ENCODE peak calls at places on chromosomes 7 and 10, in four cellular contexts. B is A549, N is K562, A is HepG2. J is an unnamed sample.
A peak's percentile ranks its signal among the peaks of the same experiment; 100 is the strongest.

GRCh38 chr10:43623351-43623750 is 17.1 kb downstream of the ZNF485 start:
- DNase-seq in B (no peak), N (peak; percentile 33), A (no peak), J (no peak)

GRCh38 chr10:74771054-74771453 is 55.3 kb upstream of the KAT6B start:
- DNase-seq in B (no peak), N (peak; percentile 18), A (no peak), J (no peak)

GRCh38 chr10:78750418-78750817 is 318.3 kb upstream of the ZMIZ1 start:
- DNase-seq in B (no peak), N (no peak), A (no peak), J (no peak)

GRCh38 chr10:99233000-99233679 is 2.5 kb downstream of the HPSE2 start:
- DNase-seq in B (no peak), N (no peak), A (no peak), J (no peak)

GRCh38 chr7:151101621-151102396 is 15.5 kb downstream of the AGAP3 start:
- DNase-seq in B (no peak), N (no peak), A (no peak), J (no peak)

GRCh38 chr7:101725911-101726310 is 91.5 kb upstream of the CUX1 start:
- DNase-seq in B (no peak), N (no peak), A (no peak), J (no peak)

GRCh38 chr7:2381881-2382509 is 21.4 kb upstream of the CHST12 start:
- DNase-seq in B (no peak), N (no peak), A (no peak), J (no peak)

GRCh38 chr7:27606270-27607209 is 56.1 kb downstream of the HIBADH start:
- DNase-seq in B (peak; percentile 59), N (no peak), A (peak; percentile 79), J (no peak)

GRCh38 chr10:133242611-133243356 is 5.1 kb downstream of the VENTX start:
- DNase-seq in B (no peak), N (no peak), A (no peak), J (no peak)

GRCh38 chr7:106611911-106612310 is 49.0 kb downstream of the CCDC71L start:
- DNase-seq in B (no peak), N (no peak), A (no peak), J (no peak)

GRCh38 chr10:43273543-43273942 is 6.7 kb upstream of the RASGEF1A start:
- DNase-seq in B (no peak), N (no peak), A (no peak), J (no peak)

GRCh38 chr10:84201244-84201606 is 6.9 kb downstream of the CDHR1 start:
- DNase-seq in B (no peak), N (peak; percentile 39), A (no peak), J (no peak)

GRCh38 chr10:29493697-29494096 is 141.1 kb downstream of the SVIL start:
- DNase-seq in B (no peak), N (no peak), A (no peak), J (no peak)

GRCh38 chr10:29501692-29502091 is 133.1 kb downstream of the SVIL start:
- DNase-seq in B (peak; percentile 78), N (no peak), A (no peak), J (no peak)

GRCh38 chr10:29495366-29495765 is 139.4 kb downstream of the SVIL start:
- DNase-seq in B (no peak), N (no peak), A (no peak), J (no peak)

GRCh38 chr10:29499993-29500537 is 134.7 kb downstream of the SVIL start:
- DNase-seq in B (no peak), N (no peak), A (no peak), J (no peak)

GRCh38 chr10:29496341-29497162 is 138.2 kb downstream of the SVIL start:
- DNase-seq in B (peak; percentile 65), N (peak; percentile 70), A (peak; percentile 49), J (peak; percentile 94)
- TF ChIP-seq HMGXB4 in B (no peak), N (no peak), A (no peak), J (no peak)

GRCh38 chr10:6416892-6417512 is 163.1 kb downstream of the PRKCQ start:
- DNase-seq in B (peak; percentile 75), N (peak; percentile 69), A (peak; percentile 35), J (no peak)
- TF ChIP-seq HMGXB4 in B (no peak), N (no peak), A (no peak), J (no peak)

GRCh38 chr10:23314835-23315239 is 29.8 kb downstream of the C10orf67 start:
- DNase-seq in B (peak; percentile 74), N (peak; percentile 71), A (peak; percentile 64), J (no peak)
- TF ChIP-seq HMGXB4 in B (no peak), N (no peak), A (no peak), J (no peak)

GRCh38 chr7:152231089-152231488 is 204.7 kb downstream of the KMT2C start:
- DNase-seq in B (no peak), N (no peak), A (peak; percentile 33), J (no peak)
- TF ChIP-seq HMGXB4 in B (no peak), N (no peak), A (no peak), J (no peak)

DNA sequence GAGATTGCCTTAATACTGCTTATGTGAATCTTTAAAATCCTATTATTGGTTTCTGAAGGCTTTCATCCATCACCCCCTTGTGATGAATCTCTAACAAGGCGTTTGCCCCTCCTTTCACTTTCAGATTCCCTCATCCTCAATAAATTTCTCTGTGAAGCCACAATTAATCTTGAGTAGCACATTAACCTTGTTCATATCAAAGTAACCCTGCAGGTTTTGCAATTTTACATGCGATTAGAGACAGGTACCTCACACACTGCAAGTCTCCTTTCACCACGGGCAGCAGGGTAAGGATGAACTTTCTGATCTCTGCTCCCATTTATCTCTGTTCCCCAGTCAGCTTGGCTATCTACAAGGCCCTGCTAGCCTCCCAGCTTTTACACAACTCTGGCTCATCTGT is 785.7 kb downstream of the REEP3 start:
- DNase-seq in B (no peak), N (no peak), A (no peak), J (no peak)
- TF ChIP-seq HMGXB4 in B (no peak), N (no peak), A (no peak), J (no peak)

GRCh38 chr7:91267558-91267955 is 3.3 kb downstream of the FZD1 start:
- DNase-seq in B (no peak), N (no peak), A (no peak), J (no peak)

GRCh38 chr7:91264924-91265681 is 870 bp downstream of the FZD1 start:
- DNase-seq in B (peak; percentile 65), N (peak; percentile 18), A (no peak), J (peak; percentile 37)

GRCh38 chr7:91266931-91267557 is 2.8 kb downstream of the FZD1 start:
- DNase-seq in B (no peak), N (no peak), A (no peak), J (peak; percentile 19)

GRCh38 chr7:91265693-91266066 is 1.4 kb downstream of the FZD1 start:
- DNase-seq in B (peak; percentile 5), N (no peak), A (no peak), J (peak; percentile 18)

GRCh38 chr7:91266067-91266930 is 2.1 kb downstream of the FZD1 start:
- DNase-seq in B (no peak), N (no peak), A (no peak), J (peak; percentile 22)
- TF ChIP-seq HMGXB4 in B (no peak), N (no peak), A (no peak), J (no peak)

GRCh38 chr10:112260831-112261230 is 22.4 kb upstream of the TECTB start:
- DNase-seq in B (no peak), N (no peak), A (no peak), J (no peak)

GRCh38 chr10:112262556-112262955 is 20.6 kb upstream of the TECTB start:
- DNase-seq in B (no peak), N (no peak), A (no peak), J (no peak)

GRCh38 chr10:112269266-112269665 is 13.9 kb upstream of the TECTB start:
- DNase-seq in B (no peak), N (no peak), A (no peak), J (no peak)

GRCh38 chr10:112261281-112261822 is 21.8 kb upstream of the TECTB start:
- DNase-seq in B (no peak), N (peak; percentile 10), A (peak; percentile 100), J (no peak)

GRCh38 chr10:112265745-112266144 is 17.5 kb upstream of the TECTB start:
- DNase-seq in B (no peak), N (no peak), A (peak; percentile 85), J (no peak)
- TF ChIP-seq HMGXB4 in B (no peak), N (no peak), A (no peak), J (no peak)

DNA sequence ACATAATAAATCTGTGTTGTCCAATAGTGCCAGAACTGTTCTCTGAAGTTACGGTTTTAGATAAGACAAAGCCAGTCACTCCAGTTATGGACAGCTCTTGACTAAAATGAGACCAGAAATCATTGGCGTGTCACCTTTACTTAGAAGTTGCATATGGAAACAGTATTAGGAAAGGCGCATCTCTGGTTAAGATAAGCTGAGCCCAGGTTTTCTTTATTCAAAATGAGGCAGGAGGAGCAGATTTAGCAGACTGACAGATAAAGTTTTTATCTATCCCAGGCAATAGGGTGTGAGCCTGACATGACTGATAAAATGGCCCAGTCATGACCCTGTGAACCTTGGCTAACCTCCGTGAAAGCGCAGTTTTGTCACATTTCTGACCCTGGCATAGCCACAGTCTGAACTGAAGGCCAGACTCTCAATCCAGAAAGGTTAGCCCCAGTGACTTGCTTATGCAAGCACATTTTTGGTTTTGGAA is 4.2 kb downstream of the CYP26A1 start:
- DNase-seq in B (peak; percentile 34), N (peak; percentile 78), A (no peak), J (no peak)
- TF ChIP-seq HMGXB4 in B (no peak), N (no peak), A (no peak), J (no peak)

GRCh38 chr10:5293691-5294550 is 70.8 kb upstream of the UCN3 start:
- DNase-seq in B (peak; percentile 91), N (peak; percentile 55), A (peak; percentile 68), J (peak; percentile 98)
- TF ChIP-seq HMGXB4 in B (no peak), N (no peak), A (peak; percentile 44), J (peak; percentile 40)